ENCODE peak calls at places on chromosomes 3 and 15, in six cellular contexts. L is mucosa of descending colon, C is psoas muscle, M is GM12864, W is fibroblast of pulmonary artery, S is lower lobe of right lung. T is an unnamed sample.

GRCh38 chr15:36961956-36962355 is 138.4 kb downstream of the MEIS2 start:
- DNase-seq in M (no peak), S (no peak), C (no peak), L (no peak), W (peak), T (no peak)

GRCh38 chr3:67034371-67034770 is 36.3 kb downstream of the KBTBD8 start:
- DNase-seq in S (no peak), M (no peak), C (no peak), L (no peak), W (no peak), T (no peak)

GRCh38 chr3:8363200-8363599 is 138.4 kb upstream of the LMCD1 start:
- DNase-seq in W (no peak), M (no peak), S (no peak), L (no peak), C (no peak), T (no peak)

GRCh38 chr3:12553921-12554391 is 2.9 kb upstream of the MKRN2 start:
- DNase-seq in C (peak), M (no peak), W (peak), L (peak), S (peak), T (peak)

GRCh38 chr15:43133429-43134156 is at the start of gene TMEM62:
- DNase-seq in S (peak), M (peak), L (peak), C (peak), W (peak), T (peak)

GRCh38 chr3:5110307-5110706 is 11.8 kb upstream of the ARL8B start:
- DNase-seq in W (no peak), C (no peak), L (no peak), M (no peak), S (no peak), T (no peak)

GRCh38 chr3:191020730-191021405 is 158.4 kb upstream of the GMNC start:
- DNase-seq in M (no peak), L (no peak), W (peak), C (no peak), S (no peak), T (no peak)

GRCh38 chr15:66897971-66898370 is 167.4 kb upstream of the SMAD3 start:
- DNase-seq in W (no peak), L (no peak), M (no peak), S (no peak), C (no peak), T (no peak)

GRCh38 chr3:150544040-150544439 is 2.3 kb downstream of the SERP1 start:
- DNase-seq in M (no peak), L (no peak), C (no peak), W (peak), S (no peak), T (no peak)

GRCh38 chr3:48598323-48599076 is 3.4 kb upstream of the COL7A1 start:
- DNase-seq in M (no peak), S (no peak), W (peak), C (peak), L (no peak), T (no peak)

GRCh38 chr15:25830844-25831443 is 32.2 kb downstream of the ATP10A start:
- DNase-seq in S (no peak), L (no peak), C (peak), W (peak), M (no peak), T (no peak)
- H3K4me3 ChIP-seq in S (no peak), L (no peak), C (no peak), W (peak), M (no peak), T (no peak)

DNA sequence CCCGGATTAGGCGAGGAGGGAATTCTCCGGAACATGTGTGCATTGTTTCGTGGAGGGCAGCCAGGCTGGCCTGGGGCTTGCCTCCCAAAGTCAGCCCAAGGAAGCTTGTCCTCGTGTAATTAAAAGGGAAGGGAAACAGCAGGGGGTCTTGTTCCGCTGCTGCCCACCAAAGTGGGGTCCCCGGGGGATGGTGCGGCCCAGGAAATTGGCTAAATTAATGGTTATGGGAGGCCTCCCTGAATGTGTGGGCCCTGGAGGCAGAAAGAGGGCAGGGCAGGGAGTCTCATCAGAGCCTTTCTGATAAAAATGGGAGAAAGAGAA is 118.1 kb downstream of the OPA1 start:
- DNase-seq in W (no peak), M (no peak), C (no peak), S (no peak), L (no peak), T (no peak)
- TF ChIP-seq CTCF in W (no peak), M (no peak), C (no peak), S (no peak), L (no peak), T (no peak)

DNA sequence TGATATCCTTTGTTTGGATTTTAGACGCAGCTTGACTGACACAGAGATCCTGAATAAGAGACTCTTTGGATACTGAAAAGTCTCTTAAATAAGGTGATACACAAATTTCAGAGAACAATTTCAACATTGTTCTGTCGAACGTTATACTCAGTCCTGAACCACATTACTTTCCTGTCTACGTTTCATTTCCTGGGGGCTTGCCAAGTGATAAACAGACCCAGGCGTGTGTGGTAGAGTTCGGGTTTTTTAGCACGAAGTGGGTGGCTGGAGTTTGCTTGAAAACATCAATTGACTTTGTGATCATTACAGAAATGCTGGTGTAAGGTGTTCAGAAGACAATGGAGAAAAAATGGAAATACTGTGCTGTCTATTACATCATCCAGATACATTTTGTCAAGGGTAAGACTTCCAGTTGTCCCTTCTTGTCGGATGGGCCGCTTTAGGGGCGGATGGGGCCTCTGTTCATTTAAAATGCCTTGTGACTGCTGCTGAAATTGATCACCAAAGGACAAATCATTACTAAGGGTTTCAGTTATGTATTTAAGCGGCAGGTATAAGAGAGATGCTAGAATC is at the start of gene CD96:
- DNase-seq in W (peak), C (no peak), L (no peak), S (no peak), M (no peak), T (peak)
- H3K4me3 ChIP-seq in W (no peak), C (no peak), L (no peak), S (peak), M (no peak), T (no peak)

DNA sequence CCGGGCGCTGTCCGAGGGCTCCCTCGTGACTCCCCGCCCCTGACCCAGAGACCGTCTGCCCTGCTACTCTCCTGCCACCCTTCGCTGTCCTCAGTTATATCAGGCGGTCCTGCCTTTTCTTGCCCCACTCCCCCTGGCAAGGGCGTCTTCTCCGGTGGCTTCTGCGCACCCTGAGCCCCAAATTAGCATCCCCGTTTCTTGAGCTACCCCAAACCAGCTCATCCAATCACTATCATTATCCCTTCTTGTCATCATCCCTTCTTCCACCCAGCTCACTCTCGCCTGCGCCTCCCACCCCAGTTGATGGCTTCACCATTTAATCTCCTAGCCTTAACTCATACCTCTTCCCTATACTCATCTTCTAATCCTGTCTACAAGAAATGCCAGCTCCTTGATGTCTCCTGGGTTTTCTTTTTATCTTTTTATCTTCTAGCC is 411 bp downstream of the TTC21A start:
- DNase-seq in L (no peak), C (no peak), S (no peak), M (no peak), W (peak), T (no peak)
- TF ChIP-seq CTCF in L (no peak), C (no peak), S (no peak), M (no peak), W (no peak), T (no peak)

DNA sequence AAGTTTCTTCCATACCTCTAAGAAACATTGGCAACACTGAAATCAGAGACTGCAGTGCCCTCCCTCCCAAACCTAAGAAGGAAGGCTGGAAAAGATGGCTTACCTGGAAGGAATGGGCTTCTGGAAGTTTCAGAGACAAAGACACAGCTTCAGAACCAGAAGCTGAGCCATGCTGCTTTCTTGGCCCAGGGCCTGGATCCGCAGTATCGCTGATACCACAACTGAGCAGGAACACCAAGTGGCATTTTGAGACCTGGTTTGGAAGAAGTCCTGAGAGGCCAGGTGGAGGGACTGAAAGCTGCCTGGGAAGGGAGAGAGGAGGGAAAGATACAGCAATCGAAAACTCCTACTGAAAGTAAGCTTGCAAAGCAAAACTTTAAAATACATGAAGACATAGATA is 19.8 kb downstream of the GPR160 start:
- DNase-seq in W (no peak), C (no peak), M (no peak), L (no peak), S (no peak), T (peak)
- H3K4me3 ChIP-seq in W (no peak), C (no peak), M (peak), L (no peak), S (no peak), T (peak)

GRCh38 chr15:79185199-79185598 is 94.6 kb upstream of the RASGRF1 start:
- DNase-seq in M (no peak), S (no peak), W (no peak), C (no peak), L (no peak), T (peak)
- TF ChIP-seq CTCF in M (peak), S (no peak), W (peak), C (no peak), L (no peak), T (peak)

GRCh38 chr3:36906504-36907149 is 38.2 kb downstream of the TRANK1 start:
- DNase-seq in C (no peak), M (no peak), L (no peak), W (peak), S (no peak), T (no peak)
- H3K4me3 ChIP-seq in C (no peak), M (no peak), L (no peak), W (no peak), S (peak), T (no peak)

GRCh38 chr3:122405015-122405414 is 10.8 kb downstream of the WDR5B start:
- DNase-seq in C (no peak), W (no peak), M (no peak), S (no peak), L (no peak), T (no peak)
- TF ChIP-seq CTCF in C (no peak), W (no peak), M (no peak), S (no peak), L (no peak), T (no peak)